ENCODE peak calls at places on chromosomes 6 and 20, in six cellular contexts. P is A549, E is GM12878, I is HepG2, L is K562, A is endothelial cell of umbilical vein. U is an unnamed sample.

GRCh38 chr20:1934578-1935573 is 39.7 kb downstream of the SIRPA start:
- DNase-seq in I (no peak), P (no peak), E (no peak), A (no peak), L (no peak), U (peak; percentile 98)

GRCh38 chr6:110628330-110628729 is 151.9 kb upstream of the SLC22A16 start:
- DNase-seq in A (no peak), E (no peak), P (no peak), L (no peak), I (no peak), U (no peak)

GRCh38 chr6:119749341-119749740 is 399.8 kb upstream of the MAN1A1 start:
- DNase-seq in I (no peak), P (no peak), A (no peak), E (no peak), L (no peak), U (no peak)

GRCh38 chr6:46653439-46653942 is 716 bp downstream of the SLC25A27 start:
- DNase-seq in E (no peak), P (no peak), I (no peak), L (no peak), A (no peak), U (no peak)

GRCh38 chr20:856361-856775 is 22.9 kb downstream of the FAM110A start:
- DNase-seq in L (no peak), P (peak; percentile 82), E (no peak), I (no peak), A (no peak), U (no peak)

GRCh38 chr6:144896876-144897275 is 611.7 kb downstream of the UTRN start:
- DNase-seq in A (no peak), E (no peak), I (no peak), P (no peak), L (no peak), U (no peak)

GRCh38 chr6:155245871-155246270 is 17.9 kb upstream of the CLDN20 start:
- DNase-seq in E (no peak), I (no peak), A (no peak), L (no peak), P (no peak), U (no peak)

GRCh38 chr6:100121854-100122609 is 128.0 kb upstream of the MCHR2 start:
- DNase-seq in P (no peak), I (no peak), E (no peak), A (no peak), L (no peak), U (no peak)

GRCh38 chr6:29653452-29654038 is 3.3 kb upstream of the MOG start:
- DNase-seq in I (peak; percentile 69), A (peak; percentile 66), E (no peak), L (peak; percentile 81), P (peak; percentile 79), U (peak; percentile 76)

GRCh38 chr6:110672122-110672521 is 143.1 kb downstream of the CDK19 start:
- DNase-seq in P (no peak), E (no peak), I (no peak), A (no peak), L (no peak), U (no peak)

GRCh38 chr6:104711371-104711770 is 148.3 kb downstream of the HACE1 start:
- DNase-seq in L (no peak), A (peak; percentile 35), E (no peak), P (peak; percentile 78), I (peak; percentile 80), U (peak; percentile 75)

GRCh38 chr6:105401247-105402089 is 1.4 kb downstream of the PREP start:
- DNase-seq in P (no peak), L (no peak), E (no peak), I (no peak), A (no peak), U (peak; percentile 20)

GRCh38 chr6:82362868-82363267 is 749 bp upstream of the TPBG start:
- DNase-seq in I (no peak), A (no peak), E (no peak), L (no peak), P (no peak), U (no peak)

GRCh38 chr20:57671072-57671391 is 38.8 kb downstream of the PMEPA1 start:
- DNase-seq in P (no peak), E (no peak), L (no peak), I (no peak), A (no peak), U (no peak)

GRCh38 chr20:41133709-41134361 is 3.5 kb upstream of the PLCG1 start:
- DNase-seq in E (peak; percentile 94), I (no peak), A (no peak), L (peak; percentile 76), P (no peak), U (peak; percentile 56)

GRCh38 chr6:146040360-146040759 is 11.5 kb downstream of the GRM1 start:
- DNase-seq in L (no peak), A (no peak), E (no peak), I (no peak), P (no peak), U (no peak)

GRCh38 chr6:146041282-146041681 is 12.4 kb downstream of the GRM1 start:
- DNase-seq in A (peak; percentile 40), I (peak; percentile 33), L (no peak), E (no peak), P (peak; percentile 22), U (peak; percentile 47)
- TF ChIP-seq CTCF in A (peak; percentile 46), I (peak; percentile 73), L (peak; percentile 44), E (peak; percentile 42), P (peak; percentile 39), U (peak; percentile 32)

GRCh38 chr6:10694302-10695085 is at the start of the genes C6orf52 and PAK1IP1:
- DNase-seq in P (peak; percentile 91), I (peak; percentile 94), L (peak; percentile 94), A (peak; percentile 97), E (peak; percentile 88), U (peak; percentile 96)
- TF ChIP-seq POLR2A in P (peak; percentile 89), I (peak; percentile 92), L (peak; percentile 98), A (peak; percentile 92), E (peak; percentile 93), U (peak; percentile 86)

GRCh38 chr6:38024908-38025307 is 205.4 kb downstream of the ZFAND3 start:
- DNase-seq in P (no peak), A (no peak), L (no peak), E (no peak), I (no peak), U (no peak)
- TF ChIP-seq MYC in P (no peak), A (no peak), L (no peak), E (no peak), I (no peak), U (no peak)

DNA sequence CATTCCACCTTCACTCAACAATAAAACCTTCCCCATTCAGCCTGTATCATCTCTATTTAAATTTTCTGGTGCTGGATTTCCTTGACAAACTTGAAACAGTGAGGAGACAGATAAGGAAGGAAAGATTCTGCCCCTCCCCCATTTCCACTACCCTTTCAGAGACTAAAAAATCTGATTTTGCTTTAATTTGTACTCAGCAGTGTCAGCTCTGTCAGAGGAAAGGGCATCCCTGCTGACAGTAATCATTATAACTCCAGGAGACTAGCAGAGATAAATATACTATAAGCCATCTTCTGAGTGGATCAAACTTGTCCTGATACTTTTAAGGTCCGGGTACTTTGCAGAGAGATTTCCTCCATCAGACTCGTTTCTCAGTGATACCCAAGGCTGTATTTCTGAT is 155.6 kb downstream of the SAMD5 start:
- DNase-seq in L (no peak), E (no peak), I (no peak), P (no peak), A (no peak), U (no peak)
- TF ChIP-seq CTCF in L (no peak), E (no peak), I (no peak), P (no peak), A (no peak), U (no peak)

DNA sequence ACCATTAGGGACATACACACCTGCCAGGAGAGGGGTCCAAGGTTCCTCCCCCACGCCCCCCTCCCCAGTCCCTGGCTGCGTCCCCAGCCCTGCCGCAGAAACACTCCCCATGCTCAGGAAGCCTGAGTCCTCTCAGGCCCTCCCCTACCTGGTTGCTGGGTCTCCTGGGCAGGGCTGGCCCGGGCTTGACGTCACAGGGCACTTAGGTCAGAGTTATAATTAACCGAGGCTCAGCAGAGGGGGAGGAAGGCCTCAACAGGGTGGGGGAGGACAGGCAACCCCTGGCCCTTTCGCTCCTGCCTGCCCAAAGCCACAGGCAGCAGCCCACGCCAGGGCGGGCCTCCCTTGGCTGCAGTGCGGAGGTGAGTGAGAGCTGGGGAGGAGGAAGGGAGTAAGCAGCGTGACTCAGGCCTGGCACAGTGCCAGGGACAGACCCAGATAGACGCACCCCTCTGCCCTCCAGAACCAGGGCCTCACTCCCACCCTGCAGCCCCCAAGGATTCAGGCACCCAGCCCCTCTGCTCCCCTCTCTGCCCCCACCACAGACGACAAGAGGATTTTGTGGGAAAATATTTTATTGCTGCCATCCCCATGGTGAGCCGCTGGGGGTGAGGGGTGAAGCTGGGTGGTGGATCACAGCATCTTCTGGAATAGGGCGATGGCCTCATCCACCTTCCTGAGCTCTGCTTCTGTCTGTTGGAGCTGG is at the start of gene VWA7:
- DNase-seq in L (peak; percentile 99), P (peak; percentile 87), I (peak; percentile 85), E (peak; percentile 70), A (peak; percentile 35), U (peak; percentile 96)
- TF ChIP-seq POLR2A in L (peak; percentile 84), P (no peak), I (no peak), E (peak; percentile 72), A (no peak), U (no peak)

GRCh38 chr6:27630727-27631613 is 158.1 kb upstream of the ZNF184 start:
- DNase-seq in I (peak; percentile 74), P (peak; percentile 88), L (peak; percentile 84), E (peak; percentile 49), A (peak; percentile 41), U (no peak)
- TF ChIP-seq MYC in I (peak; percentile 79), P (peak; percentile 78), L (peak; percentile 96), E (no peak), A (peak; percentile 11), U (no peak)

GRCh38 chr6:132765560-132765959 is 7.9 kb upstream of the VNN2 start:
- DNase-seq in P (no peak), L (no peak), E (no peak), I (no peak), A (no peak), U (no peak)

GRCh38 chr6:132763269-132763668 is 5.6 kb upstream of the VNN2 start:
- DNase-seq in I (no peak), E (peak; percentile 32), L (no peak), P (no peak), A (no peak), U (peak; percentile 21)

GRCh38 chr6:132764370-132764769 is 6.7 kb upstream of the VNN2 start:
- DNase-seq in P (peak; percentile 37), L (no peak), I (no peak), A (peak; percentile 12), E (no peak), U (no peak)

DNA sequence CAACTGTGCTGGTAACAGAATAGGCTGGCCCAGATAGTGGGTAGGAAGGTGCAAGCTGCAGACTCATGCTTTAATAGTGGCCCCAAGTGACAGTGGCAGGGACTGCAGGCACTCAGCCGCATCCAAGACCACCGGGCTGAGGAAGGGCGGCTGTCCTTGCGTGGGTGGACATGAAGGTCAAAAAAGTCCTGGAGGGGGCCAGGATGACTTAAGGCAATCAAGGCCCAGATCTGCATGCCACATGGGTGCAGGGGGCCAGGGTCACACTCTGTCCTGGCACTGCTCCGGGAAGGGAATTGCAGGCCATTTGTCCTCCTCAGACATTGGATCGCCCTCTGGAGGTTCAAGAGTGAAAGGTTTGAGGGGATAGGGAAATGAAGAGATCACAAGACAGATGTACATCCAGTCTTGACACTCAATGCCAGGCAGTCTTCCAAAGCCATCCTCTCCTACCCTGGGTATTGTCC is 10.4 kb upstream of the VNN2 start:
- DNase-seq in L (peak; percentile 45), P (peak; percentile 52), A (peak; percentile 32), I (peak; percentile 55), E (no peak), U (peak; percentile 58)
- TF ChIP-seq CTCF in L (peak; percentile 92), P (peak; percentile 55), A (peak; percentile 16), I (peak; percentile 92), E (peak; percentile 66), U (peak; percentile 36)